ENCODE peak calls at places on chromosomes 6 and 20, in seven cellular contexts. E is tibial artery, C is kidney, N is heart left ventricle, W is nephron progenitor cell, O is A549, B is AG04450. F is an unnamed sample.

GRCh38 chr6:6218246-6219085 is 102.0 kb downstream of the F13A1 start:
- DNase-seq in C (no peak), N (no peak), W (peak; percentile 16), B (no peak), O (peak; percentile 6), E (no peak), F (no peak)

GRCh38 chr20:49846206-49846807 is 33.7 kb downstream of the SLC9A8 start:
- DNase-seq in B (no peak), W (peak; percentile 37), C (no peak), O (peak; percentile 47), E (no peak), N (no peak), F (no peak)

GRCh38 chr6:140285471-140285870 is 911.0 kb upstream of the CITED2 start:
- DNase-seq in C (no peak), W (no peak), E (no peak), O (no peak), N (no peak), B (no peak), F (no peak)

GRCh38 chr6:148747145-148747492 is 289 bp downstream of the UST start:
- DNase-seq in B (no peak), E (peak; percentile 59), C (no peak), N (peak; percentile 74), O (peak; percentile 14), W (peak; percentile 68), F (no peak)

GRCh38 chr6:150116195-150116800 is 26.5 kb upstream of the PPP1R14C start:
- DNase-seq in W (no peak), O (no peak), C (no peak), N (no peak), E (no peak), B (no peak), F (no peak)

GRCh38 chr20:59082077-59082740 is 39.6 kb upstream of the PRELID3B start:
- DNase-seq in E (no peak), C (no peak), B (no peak), N (no peak), O (no peak), W (no peak), F (no peak)

GRCh38 chr20:34525709-34526416 is 9.6 kb downstream of the DYNLRB1 start:
- DNase-seq in O (peak; percentile 97), B (peak; percentile 99), W (no peak), E (peak; percentile 85), N (peak; percentile 75), C (peak; percentile 94), F (no peak)

GRCh38 chr20:32780749-32781402 is 18.7 kb downstream of the DNMT3B start:
- DNase-seq in O (no peak), E (no peak), N (no peak), B (no peak), W (no peak), C (no peak), F (no peak)

GRCh38 chr6:122995930-122996796 is at the start of gene CLVS2:
- DNase-seq in N (peak; percentile 63), O (peak; percentile 3), B (no peak), C (peak; percentile 68), E (no peak), W (peak; percentile 71), F (peak; percentile 85)

GRCh38 chr20:44810391-44811149 is at the start of gene RIMS4:
- DNase-seq in B (no peak), N (no peak), E (no peak), C (no peak), O (peak; percentile 33), W (peak; percentile 76), F (no peak)

GRCh38 chr6:81171991-81172740 is 580.3 kb downstream of the TENT5A start:
- DNase-seq in B (peak; percentile 15), C (peak; percentile 53), O (no peak), W (no peak), N (no peak), E (peak; percentile 62), F (no peak)

GRCh38 chr6:111485316-111485715 is 2.3 kb upstream of the REV3L start:
- DNase-seq in B (no peak), W (no peak), O (no peak), N (no peak), C (no peak), E (no peak), F (no peak)

GRCh38 chr6:63795006-63795405 is 159.4 kb downstream of the PHF3 start:
- DNase-seq in E (no peak), N (no peak), B (no peak), W (no peak), C (no peak), O (no peak), F (no peak)

GRCh38 chr20:58549231-58549630 is 34.0 kb upstream of the APCDD1L start:
- DNase-seq in C (no peak), B (no peak), N (no peak), W (no peak), E (no peak), O (no peak), F (no peak)

GRCh38 chr6:79077680-79078056 is 386 bp downstream of the PHIP start:
- DNase-seq in W (peak; percentile 55), B (no peak), O (peak; percentile 15), C (no peak), E (no peak), N (no peak), F (peak; percentile 73)

GRCh38 chr20:48875233-48875913 is 46.1 kb upstream of the ARFGEF2 start:
- DNase-seq in O (no peak), W (no peak), C (no peak), E (no peak), N (no peak), B (no peak), F (no peak)

GRCh38 chr6:160040055-160040454 is 71.2 kb downstream of the IGF2R start:
- DNase-seq in B (no peak), N (no peak), E (no peak), O (no peak), W (no peak), C (no peak), F (no peak)

GRCh38 chr6:26173836-26174144 is 86.6 kb downstream of the HFE start:
- DNase-seq in B (no peak), E (no peak), N (no peak), C (no peak), O (no peak), W (no peak), F (no peak)

GRCh38 chr6:26170181-26170580 is 83.0 kb downstream of the HFE start:
- DNase-seq in C (no peak), B (no peak), O (no peak), E (no peak), W (no peak), N (no peak), F (no peak)

GRCh38 chr6:26175033-26175427 is 87.8 kb downstream of the HFE start:
- DNase-seq in W (no peak), B (no peak), E (no peak), N (no peak), C (no peak), O (no peak), F (no peak)

GRCh38 chr6:26170951-26171841 is 84.0 kb downstream of the HFE start:
- DNase-seq in O (no peak), N (no peak), C (no peak), E (no peak), W (no peak), B (no peak), F (no peak)

DNA sequence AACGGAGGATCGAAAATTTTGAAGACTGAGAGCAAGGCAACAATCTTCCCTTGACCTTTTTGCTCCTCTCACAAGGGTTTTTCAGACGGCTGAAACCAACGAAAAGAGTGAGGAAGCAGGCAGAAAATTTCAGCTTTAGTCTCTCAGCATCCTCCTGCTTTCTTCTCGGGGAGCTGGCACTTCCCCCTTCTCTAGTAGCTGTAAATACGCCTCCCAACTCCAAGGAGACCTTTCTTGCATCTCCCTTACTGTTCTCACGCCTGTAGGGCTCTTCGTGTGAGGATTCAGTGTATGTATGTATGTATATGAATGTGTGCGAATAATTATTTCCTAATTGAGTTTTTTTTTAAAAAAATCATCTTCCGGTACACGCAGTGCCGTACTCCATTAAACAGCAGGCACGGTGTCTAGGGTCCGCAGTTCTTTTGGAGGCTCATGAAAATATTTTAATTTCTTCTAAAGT is 85.3 kb downstream of the HFE start:
- DNase-seq in B (no peak), C (no peak), N (no peak), E (no peak), W (no peak), O (no peak), F (no peak)
- TF ChIP-seq CTCF in B (no peak), C (no peak), N (no peak), E (no peak), W (no peak), O (no peak), F (peak; percentile 7)

GRCh38 chr6:44245912-44246662 is 814 bp upstream of the HSP90AB1 start:
- DNase-seq in N (peak; percentile 95), B (peak; percentile 26), E (peak; percentile 84), C (peak; percentile 97), W (peak; percentile 97), O (peak; percentile 71), F (peak; percentile 95)
- TF ChIP-seq CTCF in N (peak; percentile 25), B (no peak), E (no peak), C (peak; percentile 14), W (peak; percentile 9), O (peak; percentile 41), F (peak; percentile 63)

DNA sequence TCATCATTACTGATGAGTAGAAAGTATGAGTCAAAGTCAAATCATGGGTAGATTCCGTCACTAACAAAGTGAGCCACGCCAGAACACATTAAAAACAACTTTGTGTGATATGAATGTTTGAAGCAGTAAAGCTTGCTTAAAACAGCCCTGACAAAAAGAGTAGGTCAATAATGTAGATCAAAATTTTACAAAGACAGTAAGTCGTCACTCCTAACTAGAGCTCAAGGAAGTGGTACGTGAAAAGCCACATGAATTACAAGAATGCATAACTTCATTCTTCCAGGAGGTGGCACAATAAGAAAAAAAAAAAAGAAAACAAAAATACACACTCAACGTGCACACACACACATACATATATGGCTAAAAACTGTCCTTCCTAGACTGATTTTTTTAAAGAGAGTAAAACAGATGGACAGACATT is 69.9 kb downstream of the HACE1 start:
- DNase-seq in C (no peak), B (peak; percentile 10), N (no peak), W (no peak), O (peak; percentile 9), E (no peak), F (no peak)
- TF ChIP-seq CTCF in C (peak; percentile 23), B (peak; percentile 25), N (peak; percentile 19), W (peak; percentile 32), O (peak; percentile 48), E (peak; percentile 14), F (peak; percentile 77)

DNA sequence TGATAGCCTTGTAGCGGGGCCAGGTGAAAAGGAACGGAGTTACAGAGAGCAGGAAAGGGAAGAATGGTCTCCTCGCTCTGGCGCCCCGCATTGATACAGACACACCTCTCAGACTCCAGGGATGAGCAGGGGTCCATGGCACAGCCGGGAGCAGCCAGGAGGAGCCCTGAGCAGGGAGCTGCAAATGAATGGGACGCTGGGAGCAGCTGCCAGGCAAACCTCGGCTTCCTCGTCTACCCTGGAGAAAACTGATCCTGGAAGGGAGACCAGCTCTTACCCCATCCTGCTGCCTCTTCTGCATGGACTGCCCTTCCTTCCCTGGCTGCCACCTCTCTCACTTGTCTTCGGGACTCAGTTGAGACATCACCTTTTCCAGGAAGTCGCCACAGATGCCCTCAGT is 97.3 kb upstream of the MAFB start:
- DNase-seq in O (no peak), B (no peak), C (no peak), E (no peak), N (no peak), W (no peak), F (no peak)
- TF ChIP-seq CTCF in O (no peak), B (no peak), C (no peak), E (no peak), N (no peak), W (no peak), F (no peak)

F was measured in chondrocyte.